ENCODE peak calls at places on chromosomes 5 and 9, in seven cellular contexts. J, U, A, H, Y, X and B are unnamed samples.

GRCh38 chr9:3578786-3579185 is 53.0 kb upstream of the RFX3 start:
- DNase-seq in J (no peak), U (no peak), A (peak; percentile 3), H (no peak), Y (peak; percentile 45), X (no peak), B (no peak)

GRCh38 chr5:133240425-133241091 is 188.7 kb downstream of the HSPA4 start:
- DNase-seq in J (no peak), U (peak; percentile 35), A (peak; percentile 73), H (no peak), Y (peak; percentile 95), X (peak; percentile 90), B (no peak)

GRCh38 chr5:93378073-93378472 is 202.9 kb downstream of the NR2F1-AS1 start:
- DNase-seq in J (no peak), U (no peak), A (no peak), H (no peak), Y (peak; percentile 82), X (no peak), B (no peak)

GRCh38 chr9:20009606-20010005 is 220.8 kb upstream of the SLC24A2 start:
- DNase-seq in J (no peak), U (no peak), A (no peak), H (no peak), Y (no peak), X (no peak), B (no peak)

GRCh38 chr9:114852050-114852594 is 46.3 kb upstream of the TNFSF15 start:
- DNase-seq in J (no peak), U (no peak), A (no peak), H (no peak), Y (peak; percentile 94), X (no peak), B (no peak)

GRCh38 chr5:1732955-1733354 is 66.7 kb downstream of the MRPL36 start:
- DNase-seq in J (peak; percentile 50), U (peak; percentile 13), A (no peak), H (no peak), Y (no peak), X (no peak), B (no peak)

GRCh38 chr5:128574041-128574440 is 36.0 kb upstream of the FBN2 start:
- DNase-seq in J (no peak), U (no peak), A (no peak), H (no peak), Y (no peak), X (no peak), B (no peak)

GRCh38 chr5:29054282-29054681 is 2015.9 kb upstream of the CDH9 start:
- DNase-seq in J (no peak), U (no peak), A (no peak), H (no peak), Y (no peak), X (no peak), B (no peak)

DNA sequence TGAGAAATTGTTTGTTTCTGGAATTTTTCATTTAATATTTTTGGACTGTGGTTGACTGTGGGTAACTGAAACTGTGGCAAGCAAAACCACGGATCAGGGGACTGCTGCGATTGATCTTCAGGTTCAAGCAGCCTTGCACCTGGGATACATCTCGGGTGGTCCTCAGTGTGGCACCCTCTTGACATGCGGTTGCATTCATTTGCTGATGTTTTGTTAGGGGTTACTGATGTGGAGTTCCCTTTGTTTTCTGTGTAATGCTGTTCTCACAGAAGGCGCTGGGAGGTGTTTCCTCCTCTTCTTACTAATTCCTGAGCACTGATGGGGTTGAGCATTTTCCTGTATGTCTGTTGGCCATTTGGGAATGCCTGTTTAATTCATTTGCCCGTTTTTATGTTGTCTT is 60.4 kb downstream of the EHMT1 start:
- DNase-seq in J (no peak), U (no peak), A (no peak), H (no peak), Y (no peak), X (no peak), B (no peak)
- H3K27ac ChIP-seq in J (no peak overlapping the region), U (no peak overlapping the region), A (no peak overlapping the region), H (no peak overlapping the region), Y (no peak overlapping the region), X (no peak overlapping the region), B (no peak overlapping the region)

DNA sequence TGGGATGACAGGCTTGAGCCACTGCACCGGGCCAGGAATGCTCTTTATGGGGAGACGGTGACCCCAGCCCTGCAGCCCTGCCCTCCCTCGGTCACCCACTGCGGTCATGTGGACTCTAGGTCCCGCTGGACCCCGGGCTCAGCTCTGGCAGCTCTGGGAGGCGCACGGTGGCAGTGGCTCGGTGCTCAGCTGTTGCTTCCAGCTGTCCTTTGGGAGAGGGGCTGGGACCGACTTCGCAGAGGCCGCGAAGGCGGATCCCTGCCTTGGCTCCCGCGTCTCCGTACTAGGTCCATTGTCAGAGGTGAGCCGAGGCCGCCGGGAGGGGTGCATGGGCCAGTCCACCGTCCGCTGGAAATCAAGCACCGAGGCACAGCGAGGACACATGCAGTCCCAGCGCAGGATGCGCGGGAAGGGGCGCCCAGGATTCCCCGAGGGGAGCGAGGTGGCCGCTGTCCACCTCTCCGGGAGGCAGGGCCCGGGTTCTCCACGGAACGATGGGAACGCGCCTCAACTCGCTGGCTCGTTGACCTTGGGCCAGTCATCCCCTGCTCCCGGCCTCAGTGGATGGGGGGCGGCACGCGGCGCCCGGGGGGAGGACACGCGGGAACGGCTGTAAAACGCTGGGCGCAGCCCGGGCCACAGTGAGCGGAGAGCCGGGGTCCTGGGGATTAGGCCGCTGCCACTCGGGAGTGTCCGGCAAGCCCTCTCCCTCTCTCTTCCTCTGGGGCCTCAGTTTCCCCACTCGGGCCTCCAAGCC is 734 bp downstream of the GBGT1 start:
- DNase-seq in J (peak; percentile 77), U (no peak), A (no peak), H (no peak), Y (no peak), X (no peak), B (no peak)
- H3K27ac ChIP-seq in J (no peak overlapping the region), U (peak overlapping the region; percentile 64), A (no peak overlapping the region), H (no peak overlapping the region), Y (no peak overlapping the region), X (no peak overlapping the region), B (peak overlapping the region; percentile 64)

GRCh38 chr9:134784612-134785305 is 95.9 kb upstream of the FCN2 start:
- DNase-seq in J (no peak), U (no peak), A (no peak), H (no peak), Y (no peak), X (no peak), B (no peak)
- H3K27ac ChIP-seq in J (no peak overlapping the region), U (no peak overlapping the region), A (no peak overlapping the region), H (no peak overlapping the region), Y (no peak overlapping the region), X (no peak overlapping the region), B (no peak overlapping the region)

DNA sequence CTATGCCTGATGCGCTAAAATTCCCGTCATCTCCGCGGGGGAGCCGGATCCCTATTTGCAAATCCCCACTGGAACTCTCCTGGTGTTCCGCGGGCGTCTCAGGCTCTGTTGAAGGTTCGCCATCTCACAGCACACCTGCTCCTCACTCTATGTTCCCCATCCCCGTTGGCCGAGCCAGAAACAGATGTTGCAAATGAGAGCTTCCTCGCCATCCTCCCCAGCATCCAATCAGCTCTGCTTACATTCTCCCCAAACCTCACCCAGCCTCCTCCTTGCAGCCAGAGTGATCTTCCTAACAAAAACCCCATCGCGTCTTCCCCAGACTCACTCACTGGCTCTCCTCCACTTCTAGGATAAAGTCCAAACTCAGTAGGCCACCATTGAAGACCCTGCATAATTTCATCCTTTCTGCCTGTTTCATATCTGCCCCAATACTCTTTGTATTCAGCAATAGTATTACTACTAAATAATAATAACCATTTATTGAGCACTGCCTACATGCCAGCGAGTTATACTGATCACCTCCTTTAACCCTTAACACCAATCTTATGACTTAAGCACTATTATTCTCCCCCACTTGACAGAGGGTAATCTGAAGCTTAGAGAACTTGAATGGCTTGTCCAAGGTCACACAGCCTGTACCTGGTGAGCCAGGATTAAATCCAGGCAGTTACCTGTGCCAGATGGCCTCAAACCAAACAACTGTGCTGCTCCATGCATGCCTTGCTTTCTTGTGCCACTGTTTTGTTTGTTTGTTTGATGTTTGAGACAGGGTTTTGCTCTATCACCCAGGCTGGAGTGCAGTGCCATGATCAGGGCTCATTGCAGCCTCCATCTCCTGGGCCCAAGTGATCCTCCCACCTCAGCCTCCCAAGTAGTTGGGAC is 14.0 kb downstream of the AQP7 start:
- DNase-seq in J (no peak), U (no peak), A (no peak), H (no peak), Y (no peak), X (no peak), B (no peak)
- H3K27ac ChIP-seq in J (no peak overlapping the region), U (no peak overlapping the region), A (no peak overlapping the region), H (no peak overlapping the region), Y (no peak overlapping the region), X (no peak overlapping the region), B (no peak overlapping the region)

DNA sequence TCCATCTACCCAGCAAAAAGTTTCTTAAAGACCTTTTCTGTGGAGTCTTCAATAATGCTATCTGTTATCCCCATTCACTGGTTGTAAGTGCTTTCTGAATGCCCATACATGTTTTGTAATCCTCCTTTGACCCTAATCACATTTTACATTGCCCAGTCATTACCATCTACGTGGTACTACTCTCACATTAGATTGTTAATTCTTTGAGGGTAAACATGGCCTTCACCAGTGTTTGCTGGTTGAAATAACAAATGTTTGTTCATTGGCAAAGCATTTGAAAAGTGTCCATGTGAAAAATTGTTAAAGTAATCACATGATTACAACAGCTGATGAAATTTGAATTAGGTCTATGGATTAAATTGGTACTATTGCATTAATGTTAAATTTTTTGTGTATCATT is 31.8 kb downstream of the MEGF10 start:
- DNase-seq in J (no peak), U (no peak), A (no peak), H (no peak), Y (no peak), X (no peak), B (no peak)
- H3K27ac ChIP-seq in J (no peak overlapping the region), U (no peak overlapping the region), A (no peak overlapping the region), H (no peak overlapping the region), Y (no peak overlapping the region), X (no peak overlapping the region), B (no peak overlapping the region)

GRCh38 chr5:91307023-91307422 is 76.1 kb downstream of the ARRDC3 start:
- DNase-seq in J (no peak), U (peak; percentile 74), A (no peak), H (no peak), Y (peak; percentile 69), X (no peak), B (no peak)
- H3K27ac ChIP-seq in J (no peak overlapping the region), U (peak overlapping the region; percentile 24), A (no peak overlapping the region), H (no peak overlapping the region), Y (peak overlapping the region; percentile 51), X (no peak overlapping the region), B (no peak overlapping the region)

DNA sequence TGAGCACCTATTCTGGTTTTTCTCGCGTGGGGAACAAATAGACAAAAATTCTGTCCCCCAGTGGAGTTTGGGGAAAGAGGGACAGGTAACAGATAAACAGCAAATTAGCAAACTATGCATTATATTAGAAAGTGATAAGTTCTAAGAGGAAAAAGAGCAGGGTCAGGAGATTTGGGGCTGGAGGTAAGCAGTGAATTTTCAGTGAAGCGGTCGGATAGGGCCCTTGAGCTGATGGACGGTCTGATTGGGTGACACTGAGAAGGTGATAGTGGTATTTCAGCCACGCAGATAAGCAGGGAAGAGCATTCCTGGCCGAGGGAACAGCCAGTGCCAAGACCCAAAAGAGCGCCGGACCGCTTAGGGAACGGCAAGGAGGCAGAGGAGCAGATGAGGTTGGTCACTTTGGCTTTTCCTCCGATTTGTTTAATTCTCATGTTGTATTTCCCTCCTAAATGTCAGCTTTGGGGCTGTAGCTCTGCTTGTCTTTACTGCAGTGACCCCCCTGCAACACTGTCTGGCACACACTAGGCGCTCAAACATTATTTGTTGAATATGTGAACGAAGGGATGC is 1.0 kb upstream of the PTPN3 start:
- DNase-seq in J (no peak), U (no peak), A (no peak), H (no peak), Y (no peak), X (no peak), B (no peak)
- H3K27ac ChIP-seq in J (no peak overlapping the region), U (peak overlapping the region; percentile 75), A (no peak overlapping the region), H (no peak overlapping the region), Y (no peak overlapping the region), X (no peak overlapping the region), B (no peak overlapping the region)